ENCODE peak calls at places on chromosomes 2 and 18, in ten cellular contexts. One of them, this sample, is unnamed.

GRCh38 chr2:23524261-23524706 is 139.3 kb downstream of the KLHL29 start:
- DNase-seq in amygdala: no peak
- DNase-seq in IMR-90: peak
- DNase-seq in activated CD4-positive, alpha-beta T cell treated with anti-CD3 and anti-CD28 coated beads for 24 hours: no peak
- DNase-seq in endothelial cell: no peak
- DNase-seq in activated T-helper 1 cell treated with anti-CD3 and anti-CD28 coated beads, Interleukin-12 subunit alpha, Interleukin-12 subunit beta, Interleukin-2, Interleukin-4 antibody, amounts not matched to agents 30 ng/mL and 10 ng/mL and 1 ng/mL, durations not matched to agents 14 hours and 24 hours and 36 hours: no peak
- DNase-seq in CD4-positive, alpha-beta T cell: no peak
- DNase-seq in HT-29: no peak
- DNase-seq in frontal cortex: no peak
- DNase-seq in HEK293T: no peak
- DNase-seq in this sample: no peak

GRCh38 chr2:47907097-47907781 is 941 bp upstream of the FBXO11 start:
- DNase-seq in amygdala: no peak
- DNase-seq in IMR-90: no peak
- DNase-seq in activated CD4-positive, alpha-beta T cell treated with anti-CD3 and anti-CD28 coated beads for 24 hours: peak
- DNase-seq in endothelial cell: no peak
- DNase-seq in activated T-helper 1 cell treated with anti-CD3 and anti-CD28 coated beads, Interleukin-12 subunit alpha, Interleukin-12 subunit beta, Interleukin-2, Interleukin-4 antibody, amounts not matched to agents 30 ng/mL and 10 ng/mL and 1 ng/mL, durations not matched to agents 14 hours and 24 hours and 36 hours: no peak
- DNase-seq in CD4-positive, alpha-beta T cell: peak
- DNase-seq in HT-29: peak
- DNase-seq in frontal cortex: no peak
- DNase-seq in HEK293T: no peak
- DNase-seq in this sample: no peak

GRCh38 chr2:160417745-160418397 is 75.7 kb downstream of the RBMS1 start:
- DNase-seq in amygdala: no peak
- DNase-seq in IMR-90: peak
- DNase-seq in activated CD4-positive, alpha-beta T cell treated with anti-CD3 and anti-CD28 coated beads for 24 hours: no peak
- DNase-seq in endothelial cell: no peak
- DNase-seq in activated T-helper 1 cell treated with anti-CD3 and anti-CD28 coated beads, Interleukin-12 subunit alpha, Interleukin-12 subunit beta, Interleukin-2, Interleukin-4 antibody, amounts not matched to agents 30 ng/mL and 10 ng/mL and 1 ng/mL, durations not matched to agents 14 hours and 24 hours and 36 hours: no peak
- DNase-seq in CD4-positive, alpha-beta T cell: peak
- DNase-seq in HT-29: no peak
- DNase-seq in frontal cortex: no peak
- DNase-seq in HEK293T: no peak
- DNase-seq in this sample: no peak

GRCh38 chr2:120904379-120904778 is 168.7 kb downstream of the GLI2 start:
- DNase-seq in amygdala: no peak
- DNase-seq in IMR-90: no peak
- DNase-seq in activated CD4-positive, alpha-beta T cell treated with anti-CD3 and anti-CD28 coated beads for 24 hours: no peak
- DNase-seq in endothelial cell: no peak
- DNase-seq in activated T-helper 1 cell treated with anti-CD3 and anti-CD28 coated beads, Interleukin-12 subunit alpha, Interleukin-12 subunit beta, Interleukin-2, Interleukin-4 antibody, amounts not matched to agents 30 ng/mL and 10 ng/mL and 1 ng/mL, durations not matched to agents 14 hours and 24 hours and 36 hours: no peak
- DNase-seq in CD4-positive, alpha-beta T cell: no peak
- DNase-seq in HT-29: no peak
- DNase-seq in frontal cortex: no peak
- DNase-seq in HEK293T: no peak
- DNase-seq in this sample: no peak

GRCh38 chr2:105262662-105263091 is 21.1 kb downstream of the GPR45 start:
- DNase-seq in amygdala: no peak
- DNase-seq in IMR-90: no peak
- DNase-seq in activated CD4-positive, alpha-beta T cell treated with anti-CD3 and anti-CD28 coated beads for 24 hours: no peak
- DNase-seq in endothelial cell: no peak
- DNase-seq in activated T-helper 1 cell treated with anti-CD3 and anti-CD28 coated beads, Interleukin-12 subunit alpha, Interleukin-12 subunit beta, Interleukin-2, Interleukin-4 antibody, amounts not matched to agents 30 ng/mL and 10 ng/mL and 1 ng/mL, durations not matched to agents 14 hours and 24 hours and 36 hours: no peak
- DNase-seq in CD4-positive, alpha-beta T cell: no peak
- DNase-seq in HT-29: no peak
- DNase-seq in frontal cortex: no peak
- DNase-seq in HEK293T: no peak
- DNase-seq in this sample: no peak

GRCh38 chr18:11163668-11164067 is 14.3 kb upstream of the PIEZO2 start:
- DNase-seq in amygdala: no peak
- DNase-seq in IMR-90: peak
- DNase-seq in activated CD4-positive, alpha-beta T cell treated with anti-CD3 and anti-CD28 coated beads for 24 hours: no peak
- DNase-seq in endothelial cell: peak
- DNase-seq in activated T-helper 1 cell treated with anti-CD3 and anti-CD28 coated beads, Interleukin-12 subunit alpha, Interleukin-12 subunit beta, Interleukin-2, Interleukin-4 antibody, amounts not matched to agents 30 ng/mL and 10 ng/mL and 1 ng/mL, durations not matched to agents 14 hours and 24 hours and 36 hours: no peak
- DNase-seq in CD4-positive, alpha-beta T cell: no peak
- DNase-seq in HT-29: no peak
- DNase-seq in frontal cortex: no peak
- DNase-seq in HEK293T: no peak
- DNase-seq in this sample: no peak

GRCh38 chr2:191643425-191643824 is 34.5 kb upstream of the NABP1 start:
- DNase-seq in amygdala: no peak
- DNase-seq in IMR-90: no peak
- DNase-seq in activated CD4-positive, alpha-beta T cell treated with anti-CD3 and anti-CD28 coated beads for 24 hours: no peak
- DNase-seq in endothelial cell: no peak
- DNase-seq in activated T-helper 1 cell treated with anti-CD3 and anti-CD28 coated beads, Interleukin-12 subunit alpha, Interleukin-12 subunit beta, Interleukin-2, Interleukin-4 antibody, amounts not matched to agents 30 ng/mL and 10 ng/mL and 1 ng/mL, durations not matched to agents 14 hours and 24 hours and 36 hours: no peak
- DNase-seq in CD4-positive, alpha-beta T cell: no peak
- DNase-seq in HT-29: no peak
- DNase-seq in frontal cortex: no peak
- DNase-seq in HEK293T: peak
- DNase-seq in this sample: no peak

GRCh38 chr18:36441872-36442271 is 144.4 kb downstream of the FHOD3 start:
- DNase-seq in amygdala: no peak
- DNase-seq in IMR-90: peak
- DNase-seq in activated CD4-positive, alpha-beta T cell treated with anti-CD3 and anti-CD28 coated beads for 24 hours: no peak
- DNase-seq in endothelial cell: no peak
- DNase-seq in activated T-helper 1 cell treated with anti-CD3 and anti-CD28 coated beads, Interleukin-12 subunit alpha, Interleukin-12 subunit beta, Interleukin-2, Interleukin-4 antibody, amounts not matched to agents 30 ng/mL and 10 ng/mL and 1 ng/mL, durations not matched to agents 14 hours and 24 hours and 36 hours: no peak
- DNase-seq in CD4-positive, alpha-beta T cell: no peak
- DNase-seq in HT-29: no peak
- DNase-seq in frontal cortex: no peak
- DNase-seq in HEK293T: no peak
- DNase-seq in this sample: no peak

GRCh38 chr2:59032469-59032868 is 791.3 kb upstream of the FANCL start:
- DNase-seq in amygdala: no peak
- DNase-seq in IMR-90: no peak
- DNase-seq in activated CD4-positive, alpha-beta T cell treated with anti-CD3 and anti-CD28 coated beads for 24 hours: no peak
- DNase-seq in endothelial cell: no peak
- DNase-seq in activated T-helper 1 cell treated with anti-CD3 and anti-CD28 coated beads, Interleukin-12 subunit alpha, Interleukin-12 subunit beta, Interleukin-2, Interleukin-4 antibody, amounts not matched to agents 30 ng/mL and 10 ng/mL and 1 ng/mL, durations not matched to agents 14 hours and 24 hours and 36 hours: no peak
- DNase-seq in CD4-positive, alpha-beta T cell: no peak
- DNase-seq in HT-29: no peak
- DNase-seq in frontal cortex: no peak
- DNase-seq in HEK293T: no peak
- DNase-seq in this sample: no peak

GRCh38 chr2:21658269-21658668 is 534.5 kb downstream of the TDRD15 start:
- DNase-seq in amygdala: no peak
- DNase-seq in IMR-90: no peak
- DNase-seq in activated CD4-positive, alpha-beta T cell treated with anti-CD3 and anti-CD28 coated beads for 24 hours: no peak
- DNase-seq in endothelial cell: no peak
- DNase-seq in activated T-helper 1 cell treated with anti-CD3 and anti-CD28 coated beads, Interleukin-12 subunit alpha, Interleukin-12 subunit beta, Interleukin-2, Interleukin-4 antibody, amounts not matched to agents 30 ng/mL and 10 ng/mL and 1 ng/mL, durations not matched to agents 14 hours and 24 hours and 36 hours: no peak
- DNase-seq in CD4-positive, alpha-beta T cell: no peak
- DNase-seq in HT-29: no peak
- DNase-seq in frontal cortex: no peak
- DNase-seq in HEK293T: no peak
- DNase-seq in this sample: no peak

This sample was measured in neuronal stem cell.